ENCODE peak calls at places on chromosomes 6 and 20, in nine cellular contexts. J is ovary, N is HCT116, W is uterus, U is upper lobe of left lung, I is vagina, M is adrenal gland, P is heart left ventricle, X is IMR-90. H is an unnamed sample.

GRCh38 chr6:127854009-127854408 is 46.8 kb downstream of the THEMIS start:
- DNase-seq in I (no peak), N (no peak), P (no peak), X (no peak), M (no peak), U (no peak), J (no peak), W (no peak), H (no peak)

GRCh38 chr6:53049389-53049788 is 15.8 kb upstream of the FBXO9 start:
- DNase-seq in J (no peak), M (no peak), P (no peak), N (no peak), X (no peak), W (no peak), U (no peak), I (no peak), H (no peak)

GRCh38 chr20:40683221-40683893 is 5.7 kb downstream of the MAFB start:
- DNase-seq in W (no peak), I (no peak), X (no peak), P (peak; percentile 42), U (no peak), J (peak; percentile 49), N (no peak), M (no peak), H (no peak)

GRCh38 chr6:14977747-14978382 is 268.0 kb upstream of the JARID2 start:
- DNase-seq in J (no peak), I (no peak), X (no peak), N (no peak), M (no peak), U (no peak), P (no peak), W (no peak), H (no peak)

GRCh38 chr6:21045135-21045616 is 510.9 kb downstream of the CDKAL1 start:
- DNase-seq in J (no peak), U (no peak), W (no peak), X (peak; percentile 10), P (no peak), M (no peak), N (no peak), I (no peak), H (no peak)

GRCh38 chr6:55528624-55529023 is 50.4 kb downstream of the HMGCLL1 start:
- DNase-seq in J (no peak), P (no peak), M (no peak), X (peak; percentile 37), N (peak; percentile 51), U (no peak), W (no peak), I (no peak), H (no peak)

GRCh38 chr20:53839423-53840176 is 230.8 kb downstream of the BCAS1 start:
- DNase-seq in X (no peak), I (no peak), U (peak; percentile 67), J (no peak), M (no peak), W (no peak), P (no peak), N (no peak), H (no peak)

GRCh38 chr20:59835448-59836395 is 97.7 kb downstream of the SYCP2 start:
- DNase-seq in U (peak; percentile 62), J (peak; percentile 72), W (peak; percentile 47), P (peak; percentile 54), N (no peak), X (peak; percentile 5), M (peak; percentile 40), I (no peak), H (peak; percentile 39)

GRCh38 chr20:32484221-32485125 is 100.7 kb downstream of the NOL4L start:
- DNase-seq in J (no peak), W (peak; percentile 60), U (no peak), P (peak; percentile 51), N (no peak), M (peak; percentile 67), I (no peak), X (no peak), H (no peak)

GRCh38 chr20:32481311-32482103 is 103.6 kb downstream of the NOL4L start:
- DNase-seq in X (no peak), W (no peak), M (no peak), J (no peak), P (peak; percentile 46), I (no peak), N (no peak), U (peak; percentile 55), H (no peak)

GRCh38 chr20:32482251-32483220 is 102.6 kb downstream of the NOL4L start:
- DNase-seq in U (peak; percentile 69), M (no peak), J (peak; percentile 62), W (no peak), P (peak; percentile 51), N (no peak), X (no peak), I (no peak), H (no peak)

GRCh38 chr20:32485126-32485769 is 99.9 kb downstream of the NOL4L start:
- DNase-seq in J (peak; percentile 84), U (peak; percentile 79), N (peak; percentile 34), M (peak; percentile 84), P (peak; percentile 62), X (peak; percentile 83), I (no peak), W (peak; percentile 79), H (peak; percentile 69)

DNA sequence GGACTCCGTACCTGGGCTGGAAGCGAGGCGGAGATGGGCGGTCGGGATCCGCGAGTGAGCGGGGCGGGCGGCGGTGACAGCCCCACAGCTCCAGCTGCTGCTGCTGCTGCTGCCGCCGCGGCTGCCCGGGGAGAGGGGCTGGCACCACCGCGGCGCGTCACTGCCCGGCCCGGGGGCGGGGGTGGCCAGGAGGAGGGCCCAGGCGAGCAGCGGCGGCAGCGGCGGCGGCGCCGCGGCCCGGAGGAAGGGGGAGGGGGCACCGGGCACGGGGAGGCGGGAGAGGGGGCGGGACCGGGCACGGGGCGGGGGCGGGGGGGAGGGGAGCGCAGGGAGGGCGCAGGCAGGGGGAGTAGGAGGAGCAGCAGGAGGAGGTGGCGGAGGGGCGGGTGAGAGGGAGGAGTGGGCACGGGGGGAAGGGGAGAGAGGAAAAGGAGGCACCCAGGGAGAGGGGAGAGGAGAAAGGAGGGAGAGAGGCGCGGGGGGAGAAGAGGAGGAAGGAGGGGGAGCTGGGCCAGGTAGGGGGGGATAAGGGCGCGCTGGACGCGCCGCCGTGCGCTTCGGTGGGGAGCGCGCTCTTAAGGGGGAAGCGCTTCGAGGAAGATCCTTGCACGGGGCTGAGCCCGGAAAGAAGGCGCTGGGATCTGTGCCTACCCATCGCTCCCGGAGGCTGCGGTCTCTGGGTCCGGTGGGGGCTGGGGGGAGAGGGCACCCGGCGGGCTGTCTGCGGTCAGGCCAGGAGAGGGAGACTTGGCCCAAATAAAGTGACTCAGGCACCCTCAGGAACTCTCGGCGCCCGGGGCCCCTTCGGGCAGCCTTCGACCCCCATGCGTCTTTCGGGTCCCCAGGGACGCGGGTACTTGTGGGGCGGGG is 101.5 kb downstream of the NOL4L start:
- DNase-seq in J (peak; percentile 76), N (peak; percentile 3), X (peak; percentile 73), I (peak; percentile 87), U (peak; percentile 84), P (peak; percentile 71), M (peak; percentile 73), W (no peak), H (no peak)
- TF ChIP-seq POLR2A in J (no peak), N (no peak), X (peak; percentile 67), I (no peak), U (no peak), P (no peak), M (peak; percentile 49), W (peak; percentile 50), H (peak; percentile 42)

DNA sequence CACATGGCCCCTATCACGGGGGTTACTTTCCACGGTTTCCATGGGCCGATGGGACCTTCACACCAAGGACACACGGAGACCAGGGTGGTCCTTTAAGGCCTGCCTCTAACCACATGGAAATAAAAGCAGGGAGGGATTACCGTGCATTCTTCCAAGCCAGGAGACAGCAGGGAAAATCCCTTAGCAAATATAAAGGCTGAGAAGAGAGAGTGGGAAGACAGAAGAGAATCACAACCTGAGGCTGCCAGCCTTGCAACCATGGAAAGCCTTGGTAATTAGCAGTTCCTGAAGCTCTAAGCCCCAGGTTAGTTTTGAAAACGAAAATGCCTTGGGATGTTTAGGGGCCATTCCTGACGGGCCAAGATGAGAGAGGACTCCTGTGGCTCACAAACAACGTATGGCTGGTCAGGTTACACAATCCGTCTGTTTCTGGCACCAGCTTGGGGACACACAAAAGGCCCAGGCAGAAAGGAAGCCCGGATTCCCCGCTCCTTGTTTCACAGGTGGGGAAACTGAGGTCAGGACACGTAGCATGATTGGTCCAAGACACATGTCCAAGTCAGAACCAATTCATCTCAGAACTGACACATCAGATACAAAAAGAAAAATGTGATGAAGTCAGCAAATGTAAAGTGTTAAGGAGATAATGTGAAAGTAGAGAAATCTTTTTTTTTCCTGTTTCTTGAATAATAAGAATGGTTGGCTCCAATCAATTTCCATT is 2.8 kb downstream of the PREX1 start:
- DNase-seq in W (no peak), X (no peak), J (no peak), M (no peak), P (no peak), U (no peak), I (no peak), N (no peak), H (no peak)
- H3K4me3 ChIP-seq in W (no peak overlapping the region), X (no peak overlapping the region), J (no peak overlapping the region), M (no peak overlapping the region), P (no peak overlapping the region), U (peak overlapping the region; percentile 82), I (no peak overlapping the region), N (no peak overlapping the region), H (no peak overlapping the region)

GRCh38 chr20:44021900-44022299 is 107.2 kb downstream of the TOX2 start:
- DNase-seq in N (no peak), P (no peak), J (no peak), W (no peak), I (no peak), M (no peak), X (no peak), U (no peak), H (no peak)

GRCh38 chr20:44018684-44019637 is 104.3 kb downstream of the TOX2 start:
- DNase-seq in P (no peak), I (no peak), W (peak; percentile 21), N (no peak), U (no peak), M (no peak), J (no peak), X (no peak), H (no peak)

GRCh38 chr20:44021186-44021585 is 106.5 kb downstream of the TOX2 start:
- DNase-seq in I (no peak), N (no peak), P (no peak), X (no peak), U (no peak), W (no peak), J (no peak), M (no peak), H (no peak)

GRCh38 chr20:44019638-44020335 is 105.1 kb downstream of the TOX2 start:
- DNase-seq in P (no peak), X (peak; percentile 23), M (no peak), W (no peak), U (no peak), N (no peak), J (no peak), I (no peak), H (no peak)

DNA sequence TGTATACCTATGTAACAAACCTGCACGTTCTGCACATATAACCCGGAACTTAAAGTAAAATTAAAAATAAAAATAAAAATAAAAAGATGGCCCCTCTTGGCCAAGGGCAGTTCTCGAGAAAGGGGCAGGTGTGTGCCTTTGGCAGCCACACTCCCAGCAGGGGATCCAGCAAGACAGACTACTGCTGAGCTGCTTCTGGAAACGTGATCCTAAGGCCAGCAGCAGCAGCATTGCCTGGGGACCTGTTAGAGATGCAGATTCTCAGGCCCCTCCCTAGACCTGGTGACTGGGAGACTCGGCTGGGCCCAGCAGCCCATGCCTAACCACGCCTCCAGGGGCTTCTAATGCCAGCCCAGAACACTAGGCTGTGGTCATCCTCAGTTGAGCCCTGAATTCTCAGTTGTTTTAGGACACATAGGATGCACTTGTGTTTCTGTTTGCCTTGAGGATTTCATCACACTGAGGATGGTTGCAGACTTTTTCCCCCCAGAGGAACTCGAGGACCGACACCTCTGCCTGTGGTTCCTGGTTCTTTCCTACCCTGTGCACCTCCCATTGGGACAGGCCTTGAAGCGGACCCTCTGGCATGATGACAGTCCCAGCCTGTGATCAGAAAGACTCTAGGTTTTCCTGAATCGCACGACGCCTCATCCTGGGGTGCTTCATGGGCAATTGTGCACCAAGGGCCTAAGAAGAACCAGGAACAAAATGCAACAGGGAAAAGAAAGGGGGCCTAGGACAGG is 105.9 kb downstream of the TOX2 start:
- DNase-seq in X (no peak), N (no peak), P (no peak), M (no peak), U (no peak), W (no peak), J (no peak), I (no peak), H (no peak)
- H3K27ac ChIP-seq in X (no peak overlapping the region), N (no peak overlapping the region), P (no peak overlapping the region), M (no peak overlapping the region), U (no peak overlapping the region), W (no peak overlapping the region), J (no peak overlapping the region), I (no peak overlapping the region), H (no peak overlapping the region)

DNA sequence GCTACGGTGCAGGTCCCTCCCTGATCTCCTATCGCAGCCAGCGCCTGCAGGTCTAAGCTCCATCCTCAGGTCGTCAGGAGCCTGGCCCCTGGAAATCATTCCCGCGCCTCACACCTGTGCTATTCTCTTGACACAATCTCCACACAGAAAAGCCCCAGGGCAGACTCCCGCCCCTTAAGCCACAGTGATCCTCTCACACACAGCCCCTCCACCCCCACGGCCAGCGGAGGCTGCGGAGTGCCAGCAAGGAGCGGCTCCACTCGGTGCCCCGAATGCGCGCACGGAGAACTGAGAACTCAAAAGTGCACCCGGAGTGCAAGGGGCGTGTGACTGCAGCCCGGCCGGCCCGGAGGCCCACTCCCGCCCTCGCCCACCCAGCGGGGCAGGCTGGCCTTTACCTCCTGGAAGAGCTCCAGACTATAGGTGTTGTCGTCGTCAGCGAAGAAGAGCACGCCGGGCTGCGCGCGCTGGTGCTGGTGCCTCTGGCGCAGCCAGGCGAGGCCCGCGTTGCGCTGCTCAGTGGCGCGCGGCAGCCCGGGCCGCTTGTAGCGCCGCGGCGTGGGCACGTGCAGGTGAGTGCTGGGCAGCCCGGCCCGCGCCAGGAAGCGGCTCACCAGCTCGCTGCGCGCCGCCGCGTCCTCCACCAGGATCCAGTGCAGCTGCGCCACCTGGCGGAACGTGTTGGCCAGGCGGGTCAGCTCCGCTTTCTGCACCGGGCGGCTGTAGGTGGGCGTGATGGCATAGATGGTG is 1.2 kb downstream of the B3GAT2 start:
- DNase-seq in J (peak; percentile 84), W (peak; percentile 52), X (peak; percentile 65), U (peak; percentile 86), M (peak; percentile 83), P (peak; percentile 80), N (peak; percentile 60), I (no peak), H (peak; percentile 79)
- TF ChIP-seq POLR2A in J (no peak), W (no peak), X (no peak), U (no peak), M (no peak), P (no peak), N (no peak), I (no peak), H (no peak)